ENCODE peak calls at places on chromosomes 7 and 10, in eight cellular contexts. One of them, this sample, is unnamed.

GRCh38 chr10:131625041-131625440 is 275.8 kb upstream of the PPP2R2D start:
- DNase-seq in kidney: no peak
- DNase-seq in nephron progenitor cell: no peak
- DNase-seq in left colon: no peak
- DNase-seq in psoas muscle: no peak
- DNase-seq in adrenal gland: no peak
- DNase-seq in memory B cell: no peak
- DNase-seq in caudate nucleus: no peak
- DNase-seq in this sample: no peak

GRCh38 chr10:32017044-32017443 is 39.2 kb downstream of the KIF5B start:
- DNase-seq in caudate nucleus: no peak
- DNase-seq in kidney: no peak
- DNase-seq in psoas muscle: no peak
- DNase-seq in left colon: no peak
- DNase-seq in memory B cell: no peak
- DNase-seq in adrenal gland: no peak
- DNase-seq in nephron progenitor cell: no peak
- DNase-seq in this sample: no peak

GRCh38 chr10:47402681-47403301 is 18.7 kb upstream of the ZNF488 start:
- DNase-seq in nephron progenitor cell: no peak
- DNase-seq in memory B cell: no peak
- DNase-seq in psoas muscle: peak
- DNase-seq in kidney: peak
- DNase-seq in caudate nucleus: no peak
- DNase-seq in left colon: peak
- DNase-seq in adrenal gland: peak
- DNase-seq in this sample: no peak

GRCh38 chr10:69876286-69876685 is 74.6 kb downstream of the COL13A1 start:
- DNase-seq in adrenal gland: no peak
- DNase-seq in left colon: no peak
- DNase-seq in nephron progenitor cell: no peak
- DNase-seq in caudate nucleus: no peak
- DNase-seq in psoas muscle: no peak
- DNase-seq in kidney: peak
- DNase-seq in memory B cell: no peak
- DNase-seq in this sample: no peak

GRCh38 chr7:51430480-51431086 is 114.0 kb upstream of the COBL start:
- DNase-seq in memory B cell: no peak
- DNase-seq in kidney: no peak
- DNase-seq in adrenal gland: peak
- DNase-seq in nephron progenitor cell: peak
- DNase-seq in caudate nucleus: no peak
- DNase-seq in psoas muscle: no peak
- DNase-seq in left colon: no peak
- DNase-seq in this sample: no peak

GRCh38 chr10:69914373-69915268 is 112.9 kb downstream of the COL13A1 start:
- DNase-seq in memory B cell: peak
- DNase-seq in adrenal gland: peak
- DNase-seq in caudate nucleus: peak
- DNase-seq in nephron progenitor cell: peak
- DNase-seq in left colon: peak
- DNase-seq in psoas muscle: peak
- DNase-seq in kidney: peak
- DNase-seq in this sample: no peak

GRCh38 chr10:71302874-71303568 is 16.0 kb upstream of the SLC29A3 start:
- DNase-seq in left colon: no peak
- DNase-seq in caudate nucleus: no peak
- DNase-seq in psoas muscle: no peak
- DNase-seq in nephron progenitor cell: no peak
- DNase-seq in adrenal gland: no peak
- DNase-seq in kidney: peak
- DNase-seq in memory B cell: no peak
- DNase-seq in this sample: no peak

GRCh38 chr10:129498680-129499079 is 31.6 kb downstream of the MGMT start:
- DNase-seq in psoas muscle: no peak
- DNase-seq in caudate nucleus: no peak
- DNase-seq in memory B cell: no peak
- DNase-seq in nephron progenitor cell: no peak
- DNase-seq in adrenal gland: no peak
- DNase-seq in kidney: no peak
- DNase-seq in left colon: no peak
- DNase-seq in this sample: no peak

GRCh38 chr10:74058658-74059057 is 60.7 kb downstream of the VCL start:
- DNase-seq in nephron progenitor cell: no peak
- DNase-seq in left colon: no peak
- DNase-seq in kidney: no peak
- DNase-seq in caudate nucleus: no peak
- DNase-seq in memory B cell: no peak
- DNase-seq in psoas muscle: no peak
- DNase-seq in adrenal gland: no peak
- DNase-seq in this sample: no peak

GRCh38 chr7:112173214-112173905 is 32.8 kb downstream of the DOCK4 start:
- DNase-seq in kidney: no peak
- DNase-seq in nephron progenitor cell: no peak
- DNase-seq in adrenal gland: no peak
- DNase-seq in left colon: no peak
- DNase-seq in memory B cell: no peak
- DNase-seq in caudate nucleus: no peak
- DNase-seq in psoas muscle: no peak
- DNase-seq in this sample: no peak

GRCh38 chr7:44044315-44045225 is at the start of gene DBNL:
- DNase-seq in caudate nucleus: peak
- DNase-seq in adrenal gland: peak
- DNase-seq in kidney: peak
- DNase-seq in psoas muscle: peak
- DNase-seq in left colon: peak
- DNase-seq in memory B cell: peak
- DNase-seq in nephron progenitor cell: peak
- DNase-seq in this sample: peak

GRCh38 chr10:61337741-61338140 is 115.4 kb downstream of the TMEM26 start:
- DNase-seq in nephron progenitor cell: no peak
- DNase-seq in adrenal gland: no peak
- DNase-seq in kidney: no peak
- DNase-seq in left colon: no peak
- DNase-seq in caudate nucleus: no peak
- DNase-seq in memory B cell: no peak
- DNase-seq in psoas muscle: no peak
- DNase-seq in this sample: no peak

GRCh38 chr7:157228864-157229422 is 90.2 kb downstream of the UBE3C start:
- DNase-seq in left colon: no peak
- DNase-seq in psoas muscle: no peak
- DNase-seq in kidney: no peak
- DNase-seq in adrenal gland: no peak
- DNase-seq in caudate nucleus: no peak
- DNase-seq in nephron progenitor cell: peak
- DNase-seq in memory B cell: no peak
- DNase-seq in this sample: no peak

GRCh38 chr10:116272497-116273221 is at the start of gene GFRA1:
- DNase-seq in nephron progenitor cell: peak
- DNase-seq in memory B cell: no peak
- DNase-seq in psoas muscle: peak
- DNase-seq in kidney: peak
- DNase-seq in left colon: no peak
- DNase-seq in adrenal gland: peak
- DNase-seq in caudate nucleus: no peak
- DNase-seq in this sample: no peak

GRCh38 chr10:31288961-31289360 is 30.1 kb upstream of the ZEB1 start:
- DNase-seq in memory B cell: no peak
- DNase-seq in kidney: no peak
- DNase-seq in adrenal gland: no peak
- DNase-seq in caudate nucleus: no peak
- DNase-seq in nephron progenitor cell: no peak
- DNase-seq in psoas muscle: no peak
- DNase-seq in left colon: no peak
- DNase-seq in this sample: no peak

GRCh38 chr10:113093188-113094113 is 143.4 kb downstream of the TCF7L2 start:
- DNase-seq in nephron progenitor cell: no peak
- DNase-seq in adrenal gland: no peak
- DNase-seq in left colon: peak
- DNase-seq in psoas muscle: no peak
- DNase-seq in caudate nucleus: no peak
- DNase-seq in memory B cell: no peak
- DNase-seq in kidney: no peak
- DNase-seq in this sample: no peak

GRCh38 chr10:61832866-61833481 is 68.5 kb upstream of the ARID5B start:
- DNase-seq in adrenal gland: no peak
- DNase-seq in left colon: no peak
- DNase-seq in memory B cell: no peak
- DNase-seq in nephron progenitor cell: no peak
- DNase-seq in psoas muscle: no peak
- DNase-seq in kidney: no peak
- DNase-seq in caudate nucleus: no peak
- DNase-seq in this sample: no peak

GRCh38 chr10:96718304-96718990 is 1.9 kb downstream of the PIK3AP1 start:
- DNase-seq in memory B cell: no peak
- DNase-seq in caudate nucleus: no peak
- DNase-seq in kidney: no peak
- DNase-seq in nephron progenitor cell: no peak
- DNase-seq in left colon: no peak
- DNase-seq in psoas muscle: no peak
- DNase-seq in adrenal gland: no peak
- DNase-seq in this sample: no peak

GRCh38 chr10:63767512-63767911 is 246.3 kb downstream of the REEP3 start:
- DNase-seq in caudate nucleus: no peak
- DNase-seq in memory B cell: no peak
- DNase-seq in nephron progenitor cell: no peak
- DNase-seq in psoas muscle: no peak
- DNase-seq in kidney: no peak
- DNase-seq in left colon: no peak
- DNase-seq in adrenal gland: no peak
- DNase-seq in this sample: no peak

GRCh38 chr10:131242007-131242406 is 69.5 kb downstream of the TCERG1L start:
- DNase-seq in psoas muscle: no peak
- DNase-seq in adrenal gland: peak
- DNase-seq in kidney: no peak
- DNase-seq in memory B cell: no peak
- DNase-seq in left colon: no peak
- DNase-seq in nephron progenitor cell: peak
- DNase-seq in caudate nucleus: no peak
- DNase-seq in this sample: no peak

GRCh38 chr7:6482743-6483119 is 35.0 kb upstream of the DAGLB start:
- DNase-seq in kidney: no peak
- DNase-seq in psoas muscle: no peak
- DNase-seq in caudate nucleus: no peak
- DNase-seq in left colon: no peak
- DNase-seq in nephron progenitor cell: no peak
- DNase-seq in adrenal gland: no peak
- DNase-seq in memory B cell: no peak
- DNase-seq in this sample: no peak

GRCh38 chr7:94623820-94624219 is 32.1 kb downstream of the SGCE start:
- DNase-seq in adrenal gland: no peak
- DNase-seq in nephron progenitor cell: no peak
- DNase-seq in memory B cell: no peak
- DNase-seq in kidney: no peak
- DNase-seq in caudate nucleus: no peak
- DNase-seq in left colon: no peak
- DNase-seq in psoas muscle: no peak
- DNase-seq in this sample: no peak

This sample was measured in chondrocyte.